ENCODE peak calls at places on chromosomes 3 and 15, in six cellular contexts. One of them, this sample, is unnamed. For H3K27me3, the result is how much of the 10 kb centered on the place peaks cover.

GRCh38 chr3:119700269-119700919 is 2.4 kb upstream of the CFAP91 start:
- DNase-seq in colonic mucosa: peak
- DNase-seq in brain microvascular endothelial cell: peak
- DNase-seq in heart left ventricle: no peak
- DNase-seq in thyroid gland: no peak
- DNase-seq in pancreas: no peak
- DNase-seq in this sample: no peak

GRCh38 chr3:138351916-138352555 is 3.7 kb downstream of the MRAS start:
- DNase-seq in colonic mucosa: no peak
- DNase-seq in brain microvascular endothelial cell: no peak
- DNase-seq in heart left ventricle: peak
- DNase-seq in thyroid gland: no peak
- DNase-seq in pancreas: no peak
- DNase-seq in this sample: no peak

GRCh38 chr15:54815546-54815945 is 381.2 kb downstream of the RSL24D1 start:
- DNase-seq in colonic mucosa: no peak
- DNase-seq in brain microvascular endothelial cell: no peak
- DNase-seq in heart left ventricle: no peak
- DNase-seq in thyroid gland: no peak
- DNase-seq in pancreas: no peak
- DNase-seq in this sample: no peak

GRCh38 chr15:94053626-94054025 is 177.7 kb upstream of the MCTP2 start:
- DNase-seq in colonic mucosa: no peak
- DNase-seq in brain microvascular endothelial cell: no peak
- DNase-seq in heart left ventricle: no peak
- DNase-seq in thyroid gland: no peak
- DNase-seq in pancreas: no peak
- DNase-seq in this sample: no peak

GRCh38 chr3:41961061-41961749 is 698 bp downstream of the ULK4 start:
- DNase-seq in colonic mucosa: peak
- DNase-seq in brain microvascular endothelial cell: peak
- DNase-seq in heart left ventricle: peak
- DNase-seq in thyroid gland: peak
- DNase-seq in pancreas: peak
- DNase-seq in this sample: peak

GRCh38 chr3:144466114-144466513 is 494.5 kb downstream of the DIPK2A start:
- DNase-seq in colonic mucosa: no peak
- DNase-seq in brain microvascular endothelial cell: no peak
- DNase-seq in heart left ventricle: no peak
- DNase-seq in thyroid gland: no peak
- DNase-seq in pancreas: no peak
- DNase-seq in this sample: no peak

GRCh38 chr3:108486910-108487309 is 23.5 kb downstream of the MYH15 start:
- DNase-seq in colonic mucosa: no peak
- DNase-seq in brain microvascular endothelial cell: peak
- DNase-seq in heart left ventricle: peak
- DNase-seq in thyroid gland: no peak
- DNase-seq in pancreas: no peak
- DNase-seq in this sample: no peak

GRCh38 chr3:159817136-159817535 is 171.5 kb upstream of the IL12A start:
- DNase-seq in colonic mucosa: no peak
- DNase-seq in brain microvascular endothelial cell: no peak
- DNase-seq in heart left ventricle: no peak
- DNase-seq in thyroid gland: peak
- DNase-seq in pancreas: no peak
- DNase-seq in this sample: no peak

GRCh38 chr15:66882251-66883020 is 180.4 kb downstream of the SMAD6 start:
- DNase-seq in colonic mucosa: peak
- DNase-seq in brain microvascular endothelial cell: peak
- DNase-seq in heart left ventricle: peak
- DNase-seq in thyroid gland: no peak
- DNase-seq in pancreas: no peak
- DNase-seq in this sample: no peak

GRCh38 chr15:84981054-84981710 is 474 bp upstream of the PDE8A start:
- DNase-seq in colonic mucosa: peak
- DNase-seq in brain microvascular endothelial cell: peak
- DNase-seq in heart left ventricle: peak
- DNase-seq in thyroid gland: peak
- DNase-seq in pancreas: peak
- DNase-seq in this sample: peak

GRCh38 chr3:145780301-145780700 is 380.7 kb downstream of the PLOD2 start:
- DNase-seq in colonic mucosa: no peak
- DNase-seq in brain microvascular endothelial cell: no peak
- DNase-seq in heart left ventricle: no peak
- DNase-seq in thyroid gland: no peak
- DNase-seq in pancreas: no peak
- DNase-seq in this sample: no peak

DNA sequence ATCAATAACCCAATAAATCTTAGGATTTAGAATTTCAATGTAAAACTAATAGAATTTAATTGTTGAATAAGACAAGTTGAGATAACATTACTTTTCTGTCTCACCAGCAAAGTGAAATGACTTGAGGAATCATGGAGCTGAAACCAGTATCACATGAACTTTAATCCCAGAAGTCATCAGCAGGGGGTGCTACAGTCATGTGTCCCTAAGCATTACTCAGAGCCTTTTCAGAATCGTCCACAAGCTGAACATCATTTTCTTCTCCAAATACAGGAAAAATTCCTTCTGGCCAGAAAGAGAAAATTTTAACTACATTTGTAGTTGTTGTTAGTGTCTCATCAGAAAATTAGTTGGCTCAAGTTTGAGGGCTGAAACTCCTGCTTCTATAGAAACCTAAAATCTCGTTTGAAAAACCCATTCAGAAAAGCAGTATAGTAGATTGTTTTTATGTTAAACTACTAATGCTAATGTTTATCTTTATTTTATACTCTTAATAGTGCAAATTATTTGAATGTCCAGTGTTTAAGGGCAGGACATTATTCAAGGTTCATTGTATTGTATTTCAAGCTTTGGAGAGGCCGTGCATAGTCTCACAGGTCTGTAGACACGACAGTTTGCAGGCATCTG is 384.1 kb downstream of the PLOD2 start:
- DNase-seq in colonic mucosa: peak
- DNase-seq in brain microvascular endothelial cell: peak
- DNase-seq in heart left ventricle: no peak
- DNase-seq in thyroid gland: peak
- DNase-seq in pancreas: no peak
- DNase-seq in this sample: no peak
- TF ChIP-seq CTCF in colonic mucosa: peak
- TF ChIP-seq CTCF in brain microvascular endothelial cell: peak
- TF ChIP-seq CTCF in heart left ventricle: peak
- TF ChIP-seq CTCF in thyroid gland: no peak
- TF ChIP-seq CTCF in pancreas: peak
- TF ChIP-seq CTCF in this sample: peak

GRCh38 chr15:73756947-73757513 is 3.9 kb upstream of the INSYN1 start:
- DNase-seq in colonic mucosa: no peak
- DNase-seq in brain microvascular endothelial cell: no peak
- DNase-seq in heart left ventricle: no peak
- DNase-seq in thyroid gland: no peak
- DNase-seq in pancreas: no peak
- DNase-seq in this sample: no peak

GRCh38 chr15:73755481-73755880 is 2.3 kb upstream of the INSYN1 start:
- DNase-seq in colonic mucosa: no peak
- DNase-seq in brain microvascular endothelial cell: no peak
- DNase-seq in heart left ventricle: no peak
- DNase-seq in thyroid gland: no peak
- DNase-seq in pancreas: no peak
- DNase-seq in this sample: no peak

GRCh38 chr15:73757571-73757970 is 4.4 kb upstream of the INSYN1 start:
- DNase-seq in colonic mucosa: no peak
- DNase-seq in brain microvascular endothelial cell: no peak
- DNase-seq in heart left ventricle: no peak
- DNase-seq in thyroid gland: no peak
- DNase-seq in pancreas: no peak
- DNase-seq in this sample: no peak

GRCh38 chr15:73755946-73756345 is 2.8 kb upstream of the INSYN1 start:
- DNase-seq in colonic mucosa: no peak
- DNase-seq in brain microvascular endothelial cell: no peak
- DNase-seq in heart left ventricle: no peak
- DNase-seq in thyroid gland: no peak
- DNase-seq in pancreas: no peak
- DNase-seq in this sample: no peak

DNA sequence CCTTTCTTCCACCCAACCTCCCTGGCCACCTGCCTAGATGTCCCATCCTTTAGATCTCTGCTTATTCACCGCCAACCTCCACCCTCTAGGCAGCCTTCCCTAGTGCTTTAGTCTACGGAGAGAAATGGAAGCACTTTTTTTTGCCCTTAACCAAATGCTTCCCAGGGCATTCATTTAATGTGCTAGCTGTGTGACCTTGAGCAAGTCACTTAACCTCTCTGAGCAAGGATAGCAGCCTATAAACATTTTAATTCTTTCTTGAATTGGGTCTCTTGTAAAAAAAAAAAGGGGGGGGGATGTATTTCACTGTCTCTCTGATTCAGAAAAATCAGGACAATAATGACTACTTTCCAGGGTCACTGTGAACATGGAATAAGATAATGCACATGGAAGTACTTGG is 3.2 kb upstream of the INSYN1 start:
- DNase-seq in colonic mucosa: no peak
- DNase-seq in brain microvascular endothelial cell: no peak
- DNase-seq in heart left ventricle: no peak
- DNase-seq in thyroid gland: no peak
- DNase-seq in pancreas: no peak
- DNase-seq in this sample: no peak
- H3K27me3 ChIP-seq in colonic mucosa: under half
- H3K27me3 ChIP-seq in brain microvascular endothelial cell: under half
- H3K27me3 ChIP-seq in heart left ventricle: under half
- H3K27me3 ChIP-seq in thyroid gland: under half
- H3K27me3 ChIP-seq in pancreas: under half
- H3K27me3 ChIP-seq in this sample: under half

GRCh38 chr3:187063286-187064081 is 75.8 kb downstream of the RPL39L start:
- DNase-seq in colonic mucosa: no peak
- DNase-seq in brain microvascular endothelial cell: no peak
- DNase-seq in heart left ventricle: no peak
- DNase-seq in thyroid gland: no peak
- DNase-seq in pancreas: no peak
- DNase-seq in this sample: peak

GRCh38 chr3:187064210-187065115 is 74.8 kb downstream of the RPL39L start:
- DNase-seq in colonic mucosa: no peak
- DNase-seq in brain microvascular endothelial cell: no peak
- DNase-seq in heart left ventricle: no peak
- DNase-seq in thyroid gland: peak
- DNase-seq in pancreas: no peak
- DNase-seq in this sample: no peak

GRCh38 chr3:187069857-187070516 is 69.3 kb downstream of the RPL39L start:
- DNase-seq in colonic mucosa: no peak
- DNase-seq in brain microvascular endothelial cell: no peak
- DNase-seq in heart left ventricle: no peak
- DNase-seq in thyroid gland: no peak
- DNase-seq in pancreas: no peak
- DNase-seq in this sample: no peak

GRCh38 chr3:187062526-187063177 is 76.6 kb downstream of the RPL39L start:
- DNase-seq in colonic mucosa: no peak
- DNase-seq in brain microvascular endothelial cell: peak
- DNase-seq in heart left ventricle: no peak
- DNase-seq in thyroid gland: no peak
- DNase-seq in pancreas: no peak
- DNase-seq in this sample: peak

GRCh38 chr3:187066228-187066995 is 72.9 kb downstream of the RPL39L start:
- DNase-seq in colonic mucosa: no peak
- DNase-seq in brain microvascular endothelial cell: no peak
- DNase-seq in heart left ventricle: peak
- DNase-seq in thyroid gland: peak
- DNase-seq in pancreas: no peak
- DNase-seq in this sample: no peak
- TF ChIP-seq CTCF in colonic mucosa: no peak
- TF ChIP-seq CTCF in brain microvascular endothelial cell: peak
- TF ChIP-seq CTCF in heart left ventricle: peak
- TF ChIP-seq CTCF in thyroid gland: no peak
- TF ChIP-seq CTCF in pancreas: no peak
- TF ChIP-seq CTCF in this sample: no peak

GRCh38 chr15:68823561-68823960 is 2.9 kb upstream of the ANP32A start:
- DNase-seq in colonic mucosa: no peak
- DNase-seq in brain microvascular endothelial cell: no peak
- DNase-seq in heart left ventricle: no peak
- DNase-seq in thyroid gland: no peak
- DNase-seq in pancreas: no peak
- DNase-seq in this sample: no peak
- H3K27me3 ChIP-seq in colonic mucosa: under half
- H3K27me3 ChIP-seq in brain microvascular endothelial cell: under half
- H3K27me3 ChIP-seq in heart left ventricle: under half
- H3K27me3 ChIP-seq in thyroid gland: under half
- H3K27me3 ChIP-seq in pancreas: under half
- H3K27me3 ChIP-seq in this sample: under half

GRCh38 chr3:66376568-66376967 is 124.3 kb downstream of the LRIG1 start:
- DNase-seq in colonic mucosa: peak
- DNase-seq in brain microvascular endothelial cell: peak
- DNase-seq in heart left ventricle: no peak
- DNase-seq in thyroid gland: peak
- DNase-seq in pancreas: no peak
- DNase-seq in this sample: no peak
- TF ChIP-seq CTCF in colonic mucosa: no peak
- TF ChIP-seq CTCF in brain microvascular endothelial cell: no peak
- TF ChIP-seq CTCF in heart left ventricle: no peak
- TF ChIP-seq CTCF in thyroid gland: no peak
- TF ChIP-seq CTCF in pancreas: no peak
- TF ChIP-seq CTCF in this sample: no peak

GRCh38 chr3:176776622-176777021 is 420.7 kb downstream of the TBL1XR1 start:
- DNase-seq in colonic mucosa: no peak
- DNase-seq in brain microvascular endothelial cell: no peak
- DNase-seq in heart left ventricle: no peak
- DNase-seq in thyroid gland: no peak
- DNase-seq in pancreas: no peak
- DNase-seq in this sample: no peak
- H3K27me3 ChIP-seq in colonic mucosa: under half
- H3K27me3 ChIP-seq in brain microvascular endothelial cell: under half
- H3K27me3 ChIP-seq in heart left ventricle: under half
- H3K27me3 ChIP-seq in thyroid gland: under half
- H3K27me3 ChIP-seq in pancreas: under half
- H3K27me3 ChIP-seq in this sample: under half

GRCh38 chr3:56260262-56260661 is 208.0 kb downstream of the ERC2 start:
- DNase-seq in colonic mucosa: no peak
- DNase-seq in brain microvascular endothelial cell: no peak
- DNase-seq in heart left ventricle: no peak
- DNase-seq in thyroid gland: no peak
- DNase-seq in pancreas: no peak
- DNase-seq in this sample: no peak
- TF ChIP-seq CTCF in colonic mucosa: no peak
- TF ChIP-seq CTCF in brain microvascular endothelial cell: no peak
- TF ChIP-seq CTCF in heart left ventricle: no peak
- TF ChIP-seq CTCF in thyroid gland: no peak
- TF ChIP-seq CTCF in pancreas: no peak
- TF ChIP-seq CTCF in this sample: no peak

This sample was measured in breast epithelium.